ENCODE peak calls at places on chromosomes 1 and 21, in six cellular contexts. One of them, this sample, is unnamed.

GRCh38 chr1:212566522-212567479 is 41.8 kb upstream of the ATF3 start:
- DNase-seq in K562: peak
- DNase-seq in HepG2: peak
- DNase-seq in SK-N-SH: peak
- DNase-seq in HL-60: no peak
- DNase-seq in A549: peak
- DNase-seq in this sample: no peak

GRCh38 chr21:45538381-45539045 is 3.7 kb downstream of the SLC19A1 start:
- DNase-seq in K562: no peak
- DNase-seq in HepG2: no peak
- DNase-seq in SK-N-SH: no peak
- DNase-seq in HL-60: no peak
- DNase-seq in A549: no peak
- DNase-seq in this sample: no peak

GRCh38 chr1:29655145-29655544 is 418.8 kb downstream of the PTPRU start:
- DNase-seq in K562: no peak
- DNase-seq in HepG2: no peak
- DNase-seq in SK-N-SH: no peak
- DNase-seq in HL-60: no peak
- DNase-seq in A549: no peak
- DNase-seq in this sample: no peak

GRCh38 chr1:21926814-21927530 is 10.1 kb downstream of the HSPG2 start:
- DNase-seq in K562: no peak
- DNase-seq in HepG2: no peak
- DNase-seq in SK-N-SH: no peak
- DNase-seq in HL-60: no peak
- DNase-seq in A549: no peak
- DNase-seq in this sample: no peak

GRCh38 chr1:110672753-110673108 is 2.0 kb downstream of the KCNA3 start:
- DNase-seq in K562: no peak
- DNase-seq in HepG2: no peak
- DNase-seq in SK-N-SH: no peak
- DNase-seq in HL-60: peak
- DNase-seq in A549: no peak
- DNase-seq in this sample: no peak

GRCh38 chr1:156086256-156086662 is 4.0 kb upstream of the MEX3A start:
- DNase-seq in K562: no peak
- DNase-seq in HepG2: peak
- DNase-seq in SK-N-SH: no peak
- DNase-seq in HL-60: no peak
- DNase-seq in A549: peak
- DNase-seq in this sample: no peak

GRCh38 chr1:165063181-165063955 is 293.1 kb downstream of the LMX1A start:
- DNase-seq in K562: no peak
- DNase-seq in HepG2: no peak
- DNase-seq in SK-N-SH: no peak
- DNase-seq in HL-60: no peak
- DNase-seq in A549: no peak
- DNase-seq in this sample: no peak

GRCh38 chr1:47656719-47657685 is 219.2 kb downstream of the FOXD2 start:
- DNase-seq in K562: no peak
- DNase-seq in HepG2: no peak
- DNase-seq in SK-N-SH: no peak
- DNase-seq in HL-60: no peak
- DNase-seq in A549: no peak
- DNase-seq in this sample: no peak

GRCh38 chr21:38806153-38806941 is 618 bp downstream of the ETS2 start:
- DNase-seq in K562: no peak
- DNase-seq in HepG2: no peak
- DNase-seq in SK-N-SH: peak
- DNase-seq in HL-60: no peak
- DNase-seq in A549: no peak
- DNase-seq in this sample: peak

GRCh38 chr1:31073044-31073443 is 7.5 kb upstream of the PUM1 start:
- DNase-seq in K562: no peak
- DNase-seq in HepG2: no peak
- DNase-seq in SK-N-SH: no peak
- DNase-seq in HL-60: no peak
- DNase-seq in A549: no peak
- DNase-seq in this sample: no peak

GRCh38 chr1:14800014-14800413 is 201.5 kb downstream of the KAZN start:
- DNase-seq in K562: no peak
- DNase-seq in HepG2: no peak
- DNase-seq in SK-N-SH: no peak
- DNase-seq in HL-60: no peak
- DNase-seq in A549: no peak
- DNase-seq in this sample: no peak

GRCh38 chr1:28290851-28291250 is 31.5 kb downstream of the SESN2 start:
- DNase-seq in K562: no peak
- DNase-seq in HepG2: peak
- DNase-seq in SK-N-SH: no peak
- DNase-seq in HL-60: no peak
- DNase-seq in A549: no peak
- DNase-seq in this sample: peak

GRCh38 chr1:61082336-61083013 is at the start of gene NFIA:
- DNase-seq in K562: peak
- DNase-seq in HepG2: peak
- DNase-seq in SK-N-SH: peak
- DNase-seq in HL-60: no peak
- DNase-seq in A549: peak
- DNase-seq in this sample: peak

GRCh38 chr1:225371366-225371765 is 56.5 kb downstream of the LBR start:
- DNase-seq in K562: no peak
- DNase-seq in HepG2: no peak
- DNase-seq in SK-N-SH: no peak
- DNase-seq in HL-60: no peak
- DNase-seq in A549: no peak
- DNase-seq in this sample: no peak

GRCh38 chr1:104195395-104195794 is 445.7 kb downstream of the AMY1C start:
- DNase-seq in K562: no peak
- DNase-seq in HepG2: peak
- DNase-seq in SK-N-SH: no peak
- DNase-seq in HL-60: no peak
- DNase-seq in A549: no peak
- DNase-seq in this sample: no peak

GRCh38 chr1:112083487-112083886 is 94.0 kb upstream of the KCND3 start:
- DNase-seq in K562: no peak
- DNase-seq in HepG2: no peak
- DNase-seq in SK-N-SH: no peak
- DNase-seq in HL-60: no peak
- DNase-seq in A549: no peak
- DNase-seq in this sample: peak

GRCh38 chr21:26708223-26708800 is 135.2 kb upstream of the CYYR1 start:
- DNase-seq in K562: no peak
- DNase-seq in HepG2: no peak
- DNase-seq in SK-N-SH: no peak
- DNase-seq in HL-60: no peak
- DNase-seq in A549: no peak
- DNase-seq in this sample: no peak

GRCh38 chr1:209008586-209008985 is 574.9 kb upstream of the CAMK1G start:
- DNase-seq in K562: no peak
- DNase-seq in HepG2: no peak
- DNase-seq in SK-N-SH: no peak
- DNase-seq in HL-60: no peak
- DNase-seq in A549: no peak
- DNase-seq in this sample: no peak

GRCh38 chr1:95041491-95042165 is 31.1 kb downstream of the ALG14 start:
- DNase-seq in K562: peak
- DNase-seq in HepG2: peak
- DNase-seq in SK-N-SH: peak
- DNase-seq in HL-60: no peak
- DNase-seq in A549: peak
- DNase-seq in this sample: no peak

GRCh38 chr1:223836586-223836985 is 9.2 kb downstream of the TP53BP2 start:
- DNase-seq in K562: peak
- DNase-seq in HepG2: no peak
- DNase-seq in SK-N-SH: no peak
- DNase-seq in HL-60: no peak
- DNase-seq in A549: no peak
- DNase-seq in this sample: no peak

GRCh38 chr1:169601096-169601881 is 15.0 kb upstream of the F5 start:
- DNase-seq in K562: peak
- DNase-seq in HepG2: peak
- DNase-seq in SK-N-SH: peak
- DNase-seq in HL-60: no peak
- DNase-seq in A549: peak
- DNase-seq in this sample: peak

GRCh38 chr1:94258873-94259331 is 21.5 kb upstream of the ARHGAP29 start:
- DNase-seq in K562: no peak
- DNase-seq in HepG2: peak
- DNase-seq in SK-N-SH: peak
- DNase-seq in HL-60: no peak
- DNase-seq in A549: peak
- DNase-seq in this sample: no peak

GRCh38 chr1:78619446-78619802 is 824 bp upstream of the IFI44L start:
- DNase-seq in K562: no peak
- DNase-seq in HepG2: no peak
- DNase-seq in SK-N-SH: no peak
- DNase-seq in HL-60: no peak
- DNase-seq in A549: no peak
- DNase-seq in this sample: no peak
- H3K4me3 ChIP-seq in K562: no peak
- H3K4me3 ChIP-seq in HepG2: no peak
- H3K4me3 ChIP-seq in SK-N-SH: no peak
- H3K4me3 ChIP-seq in HL-60: no peak
- H3K4me3 ChIP-seq in A549: no peak
- H3K4me3 ChIP-seq in this sample: no peak

GRCh38 chr21:27771938-27772505 is 805.1 kb upstream of the ADAMTS5 start:
- DNase-seq in K562: no peak
- DNase-seq in HepG2: no peak
- DNase-seq in SK-N-SH: no peak
- DNase-seq in HL-60: no peak
- DNase-seq in A549: no peak
- DNase-seq in this sample: no peak

GRCh38 chr21:27764056-27764455 is 797.2 kb upstream of the ADAMTS5 start:
- DNase-seq in K562: no peak
- DNase-seq in HepG2: no peak
- DNase-seq in SK-N-SH: no peak
- DNase-seq in HL-60: no peak
- DNase-seq in A549: no peak
- DNase-seq in this sample: no peak

GRCh38 chr21:27772816-27773215 is 805.9 kb upstream of the ADAMTS5 start:
- DNase-seq in K562: no peak
- DNase-seq in HepG2: no peak
- DNase-seq in SK-N-SH: no peak
- DNase-seq in HL-60: no peak
- DNase-seq in A549: no peak
- DNase-seq in this sample: no peak

DNA sequence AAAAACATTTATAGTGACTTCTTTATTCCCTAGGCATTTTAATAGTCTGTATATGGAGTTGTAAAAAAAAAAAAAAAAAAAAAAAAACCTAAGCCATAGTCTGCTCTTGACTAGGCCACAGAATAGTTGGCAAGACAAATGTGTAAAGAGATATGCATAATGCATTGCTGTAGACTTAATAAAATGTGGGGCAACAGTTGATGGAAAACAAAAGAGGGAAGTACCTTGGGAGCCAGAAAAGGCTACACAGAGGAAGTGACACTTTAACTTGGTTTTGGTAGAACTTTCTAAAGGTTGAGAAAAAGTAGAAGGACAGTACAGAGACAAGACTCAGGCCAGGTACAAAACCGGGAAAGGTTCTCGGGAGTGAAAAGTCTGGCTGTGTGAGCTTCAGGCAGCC is 802.9 kb upstream of the ADAMTS5 start:
- DNase-seq in K562: no peak
- DNase-seq in HepG2: no peak
- DNase-seq in SK-N-SH: no peak
- DNase-seq in HL-60: peak
- DNase-seq in A549: no peak
- DNase-seq in this sample: no peak
- TF ChIP-seq REST in K562: no peak
- TF ChIP-seq REST in HepG2: no peak
- TF ChIP-seq REST in SK-N-SH: no peak
- TF ChIP-seq REST in HL-60: no peak
- TF ChIP-seq REST in A549: no peak
- TF ChIP-seq REST in this sample: no peak

DNA sequence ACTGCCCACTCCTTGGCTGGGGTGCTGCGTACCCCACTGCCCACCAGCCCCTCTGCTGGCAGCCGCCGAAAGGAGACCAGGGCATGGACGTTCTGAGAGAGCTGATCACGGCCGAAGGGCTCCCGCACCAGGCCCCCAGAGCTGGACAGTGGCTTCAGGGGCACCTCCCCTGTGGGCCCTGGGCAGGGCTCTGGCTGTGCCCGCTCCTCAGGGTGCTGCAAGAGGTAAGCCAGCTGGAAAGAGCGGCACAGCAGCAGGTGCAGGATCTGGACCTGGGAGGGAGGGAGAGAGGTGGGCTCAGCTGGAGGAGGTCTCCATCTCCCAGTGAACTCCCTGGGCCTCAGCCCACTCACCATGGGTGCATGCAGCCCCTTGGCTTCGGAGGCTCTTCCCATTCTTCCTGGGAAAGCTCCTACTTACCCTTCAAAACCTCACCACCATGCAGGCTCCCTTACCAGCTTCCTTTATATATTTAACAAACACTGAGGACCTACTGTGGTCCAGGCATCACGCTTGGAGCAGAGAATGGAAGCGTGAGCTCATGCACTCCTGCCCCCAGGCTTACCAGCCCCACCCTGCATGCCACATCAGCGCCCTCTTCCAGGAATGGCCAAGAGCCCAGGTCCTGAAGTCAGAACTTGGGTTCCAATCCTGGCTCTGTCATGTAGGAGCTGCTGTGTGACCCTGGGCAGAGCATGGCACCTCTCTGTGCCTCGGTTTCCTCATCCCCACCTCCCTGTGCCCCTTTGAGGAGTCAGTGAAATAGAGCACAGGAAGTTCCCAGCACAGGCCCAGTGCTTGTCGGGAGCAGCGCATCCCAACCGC is 6.8 kb upstream of the KIF17 start:
- DNase-seq in K562: no peak
- DNase-seq in HepG2: no peak
- DNase-seq in SK-N-SH: peak
- DNase-seq in HL-60: no peak
- DNase-seq in A549: no peak
- DNase-seq in this sample: no peak
- H3K4me3 ChIP-seq in K562: no peak
- H3K4me3 ChIP-seq in HepG2: no peak
- H3K4me3 ChIP-seq in SK-N-SH: no peak
- H3K4me3 ChIP-seq in HL-60: no peak
- H3K4me3 ChIP-seq in A549: no peak
- H3K4me3 ChIP-seq in this sample: no peak

GRCh38 chr1:80847904-80848303 is 952.8 kb upstream of the ADGRL2 start:
- DNase-seq in K562: no peak
- DNase-seq in HepG2: no peak
- DNase-seq in SK-N-SH: no peak
- DNase-seq in HL-60: no peak
- DNase-seq in A549: no peak
- DNase-seq in this sample: no peak

GRCh38 chr1:80841261-80841660 is 959.5 kb upstream of the ADGRL2 start:
- DNase-seq in K562: no peak
- DNase-seq in HepG2: no peak
- DNase-seq in SK-N-SH: no peak
- DNase-seq in HL-60: no peak
- DNase-seq in A549: no peak
- DNase-seq in this sample: no peak

DNA sequence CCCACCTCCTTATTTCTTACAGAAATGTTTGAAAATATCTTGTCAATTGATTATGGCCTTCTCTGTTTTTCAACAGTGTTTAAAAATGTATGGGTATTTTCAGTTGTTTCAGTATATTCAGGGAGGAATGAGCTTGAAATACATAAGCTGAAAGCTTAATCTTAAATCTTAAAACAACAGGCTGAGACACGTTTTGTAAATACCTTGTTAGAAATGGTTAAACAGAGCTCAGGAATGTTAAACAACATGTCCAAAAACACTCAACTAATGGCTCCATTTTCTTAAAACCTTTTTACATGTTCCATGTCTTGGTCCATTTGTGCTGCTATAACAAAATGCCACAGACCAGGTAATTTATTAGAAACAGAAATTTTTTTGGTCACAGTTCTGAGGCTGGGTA is 953.8 kb upstream of the ADGRL2 start:
- DNase-seq in K562: no peak
- DNase-seq in HepG2: no peak
- DNase-seq in SK-N-SH: no peak
- DNase-seq in HL-60: no peak
- DNase-seq in A549: no peak
- DNase-seq in this sample: no peak
- TF ChIP-seq REST in K562: no peak
- TF ChIP-seq REST in HepG2: no peak
- TF ChIP-seq REST in SK-N-SH: no peak
- TF ChIP-seq REST in HL-60: no peak
- TF ChIP-seq REST in A549: no peak
- TF ChIP-seq REST in this sample: no peak